ENCODE peak calls at places on chromosomes 6 and 20, in seven cellular contexts. N, V, Y, Z, H, W and P are unnamed samples.

GRCh38 chr6:89828988-89829590 is 591 bp upstream of the CASP8AP2 start:
- DNase-seq in H (no peak), Y (no peak), Z (no peak), V (peak; percentile 81), W (peak; percentile 51), N (no peak), P (no peak)

GRCh38 chr6:48986803-48987202 is 476.2 kb downstream of the MMUT start:
- DNase-seq in H (no peak), Z (no peak), N (no peak), W (no peak), Y (no peak), V (no peak), P (peak; percentile 32)

GRCh38 chr6:5718231-5718947 is 288.3 kb downstream of the NRN1 start:
- DNase-seq in Z (no peak), N (no peak), W (no peak), H (no peak), Y (no peak), V (no peak), P (no peak)

GRCh38 chr20:4406627-4407026 is 315.1 kb upstream of the PRND start:
- DNase-seq in W (no peak), V (no peak), N (no peak), Z (peak; percentile 37), Y (no peak), H (peak; percentile 92), P (no peak)

GRCh38 chr6:129853996-129854711 is 7.0 kb downstream of the TMEM244 start:
- DNase-seq in N (no peak), Z (no peak), Y (no peak), W (no peak), V (no peak), H (peak; percentile 55), P (no peak)

GRCh38 chr6:128173290-128173689 is 272.4 kb upstream of the THEMIS start:
- DNase-seq in Z (no peak), V (no peak), W (no peak), N (no peak), H (peak; percentile 71), Y (no peak), P (no peak)

GRCh38 chr6:102352552-102352951 is 959.0 kb downstream of the GRIK2 start:
- DNase-seq in Z (no peak), N (no peak), H (no peak), V (peak; percentile 22), W (no peak), Y (no peak), P (no peak)

GRCh38 chr20:49215232-49215631 is 4.0 kb upstream of the DDX27 start:
- DNase-seq in V (no peak), N (no peak), Z (no peak), W (no peak), Y (no peak), H (no peak), P (no peak)

GRCh38 chr6:28224131-28225055 is 682 bp upstream of the ZSCAN9 start:
- DNase-seq in Y (no peak), H (no peak), V (no peak), W (no peak), N (no peak), Z (no peak), P (no peak)

GRCh38 chr6:32148722-32149576 is 2.8 kb downstream of the PRRT1 start:
- DNase-seq in Y (peak; percentile 61), Z (peak; percentile 72), V (peak; percentile 85), H (no peak), W (peak; percentile 75), N (peak; percentile 89), P (peak; percentile 85)

GRCh38 chr6:66861007-66861541 is 1154.0 kb upstream of the EYS start:
- DNase-seq in N (no peak), Y (no peak), V (no peak), H (no peak), Z (no peak), W (no peak), P (no peak)

GRCh38 chr6:6390849-6391602 is 70.6 kb upstream of the F13A1 start:
- DNase-seq in W (no peak), N (no peak), V (no peak), Y (no peak), Z (no peak), H (no peak), P (no peak)

GRCh38 chr6:67642582-67642981 is 992.5 kb upstream of the ADGRB3 start:
- DNase-seq in Z (no peak), Y (no peak), H (no peak), V (no peak), W (no peak), N (no peak), P (no peak)

GRCh38 chr6:150072201-150072600 is 3.3 kb upstream of the ULBP3 start:
- DNase-seq in V (peak; percentile 80), W (peak; percentile 60), H (peak; percentile 71), N (peak; percentile 86), Z (peak; percentile 87), Y (peak; percentile 79), P (peak; percentile 94)

GRCh38 chr20:16501236-16501635 is 72.0 kb downstream of the KIF16B start:
- DNase-seq in W (no peak), H (no peak), Z (no peak), V (no peak), N (no peak), Y (no peak), P (no peak)

GRCh38 chr20:16500197-16500596 is 73.1 kb downstream of the KIF16B start:
- DNase-seq in Y (no peak), H (no peak), N (no peak), Z (no peak), W (no peak), V (no peak), P (no peak)

GRCh38 chr20:16493486-16493885 is 79.8 kb downstream of the KIF16B start:
- DNase-seq in W (no peak), Y (no peak), V (no peak), H (no peak), Z (no peak), N (no peak), P (no peak)

GRCh38 chr20:16498526-16499140 is 74.6 kb downstream of the KIF16B start:
- DNase-seq in Y (no peak), Z (no peak), N (no peak), V (no peak), H (no peak), W (no peak), P (no peak)
- H3K9me3 ChIP-seq in Y (no peaks in the 10 kb centered on the region), Z (no peaks in the 10 kb centered on the region), N (no peaks in the 10 kb centered on the region), V (no peaks in the 10 kb centered on the region), H (no peaks in the 10 kb centered on the region), W (no peaks in the 10 kb centered on the region), P (no peaks in the 10 kb centered on the region)

GRCh38 chr6:21955196-21955595 is 341.6 kb downstream of the PRL start:
- DNase-seq in V (no peak), W (no peak), Y (no peak), H (no peak), Z (no peak), N (no peak), P (no peak)

GRCh38 chr6:21953831-21954801 is 342.7 kb downstream of the PRL start:
- DNase-seq in W (no peak), Z (peak; percentile 61), V (no peak), N (no peak), H (peak; percentile 9), Y (no peak), P (no peak)

GRCh38 chr6:21958428-21958827 is 338.4 kb downstream of the PRL start:
- DNase-seq in Z (no peak), Y (no peak), N (no peak), W (no peak), H (no peak), V (no peak), P (no peak)
- H3K4me3 ChIP-seq in Z (no peak overlapping the region), Y (no peak overlapping the region), N (no peak overlapping the region), W (no peak overlapping the region), H (no peak overlapping the region), V (no peak overlapping the region), P (no peak overlapping the region)

GRCh38 chr20:50913976-50914375 is 17.3 kb downstream of the ADNP start:
- DNase-seq in Z (no peak), Y (no peak), N (no peak), H (peak; percentile 67), V (no peak), W (no peak), P (no peak)
- H3K4me1 ChIP-seq in Z (peaks cover 69% of the 10 kb centered on the region), Y (peaks cover 95% of the 10 kb centered on the region), N (peaks cover 3% of the 10 kb centered on the region), H (peaks cover 37% of the 10 kb centered on the region), V (peaks cover 66% of the 10 kb centered on the region), W (peaks cover 70% of the 10 kb centered on the region), P (peaks cover 25% of the 10 kb centered on the region)

GRCh38 chr6:13717787-13718458 is 6.3 kb upstream of the RANBP9 start:
- DNase-seq in Z (no peak), V (no peak), Y (no peak), H (no peak), N (no peak), W (no peak), P (no peak)
- H3K9me3 ChIP-seq in Z (no peaks in the 10 kb centered on the region), V (no peaks in the 10 kb centered on the region), Y (no peaks in the 10 kb centered on the region), H (no peaks in the 10 kb centered on the region), N (no peaks in the 10 kb centered on the region), W (no peaks in the 10 kb centered on the region), P (no peaks in the 10 kb centered on the region)